ENCODE peak calls at places on chromosomes 16 and 17, in ten cellular contexts. One of them, this sample, is unnamed.

GRCh38 chr16:87851141-87851587 is 18.1 kb downstream of the SLC7A5 start:
- DNase-seq in GM23338: no peak
- DNase-seq in left lung: no peak
- DNase-seq in WTC11: no peak
- DNase-seq in heart right ventricle: no peak
- DNase-seq in mammary epithelial cell: peak
- DNase-seq in cardiac muscle cell: no peak
- DNase-seq in breast epithelium: no peak
- DNase-seq in AG10803: no peak
- DNase-seq in A549: no peak
- DNase-seq in this sample: no peak

GRCh38 chr16:58843675-58844074 is 109.6 kb upstream of the GOT2 start:
- DNase-seq in mammary epithelial cell: peak
- DNase-seq in left lung: no peak
- DNase-seq in GM23338: peak
- DNase-seq in heart right ventricle: no peak
- DNase-seq in WTC11: no peak
- DNase-seq in cardiac muscle cell: peak
- DNase-seq in A549: no peak
- DNase-seq in breast epithelium: no peak
- DNase-seq in AG10803: peak
- DNase-seq in this sample: no peak

GRCh38 chr17:76051571-76051970 is 20.7 kb downstream of the SRP68 start:
- DNase-seq in mammary epithelial cell: no peak
- DNase-seq in breast epithelium: no peak
- DNase-seq in GM23338: no peak
- DNase-seq in A549: no peak
- DNase-seq in heart right ventricle: no peak
- DNase-seq in AG10803: no peak
- DNase-seq in cardiac muscle cell: no peak
- DNase-seq in left lung: no peak
- DNase-seq in WTC11: no peak
- DNase-seq in this sample: no peak

GRCh38 chr17:68346448-68346847 is 55.2 kb downstream of the ARSG start:
- DNase-seq in mammary epithelial cell: no peak
- DNase-seq in heart right ventricle: no peak
- DNase-seq in AG10803: no peak
- DNase-seq in breast epithelium: no peak
- DNase-seq in cardiac muscle cell: no peak
- DNase-seq in GM23338: no peak
- DNase-seq in left lung: peak
- DNase-seq in A549: no peak
- DNase-seq in WTC11: no peak
- DNase-seq in this sample: no peak

GRCh38 chr17:13346996-13347762 is 254.6 kb downstream of the HS3ST3A1 start:
- DNase-seq in GM23338: no peak
- DNase-seq in A549: no peak
- DNase-seq in cardiac muscle cell: no peak
- DNase-seq in left lung: no peak
- DNase-seq in WTC11: no peak
- DNase-seq in heart right ventricle: no peak
- DNase-seq in AG10803: peak
- DNase-seq in breast epithelium: no peak
- DNase-seq in mammary epithelial cell: peak
- DNase-seq in this sample: no peak

GRCh38 chr16:86285938-86286921 is 224.1 kb upstream of the FOXF1 start:
- DNase-seq in A549: no peak
- DNase-seq in breast epithelium: no peak
- DNase-seq in mammary epithelial cell: peak
- DNase-seq in GM23338: no peak
- DNase-seq in AG10803: no peak
- DNase-seq in heart right ventricle: no peak
- DNase-seq in left lung: peak
- DNase-seq in WTC11: no peak
- DNase-seq in cardiac muscle cell: no peak
- DNase-seq in this sample: no peak

GRCh38 chr17:8900626-8901585 is 33.4 kb upstream of the PIK3R6 start:
- DNase-seq in AG10803: no peak
- DNase-seq in cardiac muscle cell: no peak
- DNase-seq in left lung: no peak
- DNase-seq in WTC11: no peak
- DNase-seq in GM23338: peak
- DNase-seq in A549: no peak
- DNase-seq in heart right ventricle: no peak
- DNase-seq in breast epithelium: no peak
- DNase-seq in mammary epithelial cell: no peak
- DNase-seq in this sample: no peak

GRCh38 chr16:11328172-11329079 is 16.8 kb upstream of the RMI2 start:
- DNase-seq in breast epithelium: no peak
- DNase-seq in AG10803: peak
- DNase-seq in A549: peak
- DNase-seq in cardiac muscle cell: peak
- DNase-seq in mammary epithelial cell: peak
- DNase-seq in heart right ventricle: peak
- DNase-seq in WTC11: peak
- DNase-seq in GM23338: peak
- DNase-seq in left lung: peak
- DNase-seq in this sample: peak

GRCh38 chr17:48626202-48626469 is at the start of gene HOXB9:
- DNase-seq in cardiac muscle cell: no peak
- DNase-seq in heart right ventricle: no peak
- DNase-seq in GM23338: no peak
- DNase-seq in mammary epithelial cell: no peak
- DNase-seq in A549: no peak
- DNase-seq in left lung: no peak
- DNase-seq in AG10803: no peak
- DNase-seq in breast epithelium: no peak
- DNase-seq in WTC11: no peak
- DNase-seq in this sample: no peak

GRCh38 chr16:50265260-50265659 is 1.1 kb upstream of the ADCY7 start:
- DNase-seq in heart right ventricle: no peak
- DNase-seq in WTC11: no peak
- DNase-seq in breast epithelium: no peak
- DNase-seq in cardiac muscle cell: no peak
- DNase-seq in AG10803: no peak
- DNase-seq in mammary epithelial cell: no peak
- DNase-seq in A549: no peak
- DNase-seq in left lung: peak
- DNase-seq in GM23338: no peak
- DNase-seq in this sample: no peak

GRCh38 chr17:59827721-59828477 is 64.8 kb downstream of the TUBD1 start:
- DNase-seq in cardiac muscle cell: no peak
- DNase-seq in breast epithelium: no peak
- DNase-seq in left lung: no peak
- DNase-seq in WTC11: no peak
- DNase-seq in GM23338: no peak
- DNase-seq in heart right ventricle: no peak
- DNase-seq in A549: no peak
- DNase-seq in mammary epithelial cell: no peak
- DNase-seq in AG10803: no peak
- DNase-seq in this sample: no peak

GRCh38 chr17:17924131-17924856 is 47.9 kb downstream of the TOM1L2 start:
- DNase-seq in heart right ventricle: no peak
- DNase-seq in A549: no peak
- DNase-seq in cardiac muscle cell: no peak
- DNase-seq in AG10803: peak
- DNase-seq in breast epithelium: no peak
- DNase-seq in WTC11: no peak
- DNase-seq in GM23338: no peak
- DNase-seq in left lung: no peak
- DNase-seq in mammary epithelial cell: no peak
- DNase-seq in this sample: no peak

GRCh38 chr16:22317001-22317530 is 19.9 kb downstream of the POLR3E start:
- DNase-seq in AG10803: no peak
- DNase-seq in GM23338: no peak
- DNase-seq in A549: no peak
- DNase-seq in left lung: no peak
- DNase-seq in heart right ventricle: no peak
- DNase-seq in cardiac muscle cell: no peak
- DNase-seq in WTC11: no peak
- DNase-seq in mammary epithelial cell: no peak
- DNase-seq in breast epithelium: no peak
- DNase-seq in this sample: no peak

GRCh38 chr17:42553866-42554249 is 1.1 kb downstream of the HSD17B1 start:
- DNase-seq in GM23338: no peak
- DNase-seq in breast epithelium: no peak
- DNase-seq in AG10803: no peak
- DNase-seq in heart right ventricle: no peak
- DNase-seq in cardiac muscle cell: no peak
- DNase-seq in WTC11: no peak
- DNase-seq in A549: no peak
- DNase-seq in mammary epithelial cell: peak
- DNase-seq in left lung: no peak
- DNase-seq in this sample: no peak
- TF ChIP-seq CTCF in GM23338: no peak
- TF ChIP-seq CTCF in breast epithelium: no peak
- TF ChIP-seq CTCF in AG10803: peak
- TF ChIP-seq CTCF in heart right ventricle: peak
- TF ChIP-seq CTCF in cardiac muscle cell: no peak
- TF ChIP-seq CTCF in WTC11: no peak
- TF ChIP-seq CTCF in A549: no peak
- TF ChIP-seq CTCF in mammary epithelial cell: no peak
- TF ChIP-seq CTCF in left lung: no peak
- TF ChIP-seq CTCF in this sample: no peak

DNA sequence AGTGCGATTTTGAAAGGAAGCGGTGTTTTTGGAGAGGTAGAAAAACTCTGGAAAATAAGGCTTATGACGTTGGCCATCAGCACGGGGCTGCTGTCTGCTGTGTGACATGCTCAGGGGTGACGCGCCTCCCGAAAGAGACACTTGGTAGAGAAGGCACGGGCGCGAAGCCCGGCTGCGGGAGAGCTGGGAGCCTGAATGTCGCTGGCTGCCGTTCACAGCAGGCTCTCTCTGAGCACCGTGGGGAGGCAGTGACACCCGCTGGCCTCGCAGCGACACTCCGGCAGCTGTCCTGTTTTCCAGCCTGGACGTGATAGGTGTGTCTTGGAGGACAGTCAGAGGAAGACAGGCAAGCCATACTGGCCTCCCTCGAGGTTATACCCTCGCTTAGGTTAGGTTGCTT is 759.1 kb upstream of the RBFOX1 start:
- DNase-seq in cardiac muscle cell: peak
- DNase-seq in A549: no peak
- DNase-seq in GM23338: peak
- DNase-seq in heart right ventricle: no peak
- DNase-seq in AG10803: no peak
- DNase-seq in breast epithelium: no peak
- DNase-seq in mammary epithelial cell: no peak
- DNase-seq in left lung: no peak
- DNase-seq in WTC11: no peak
- DNase-seq in this sample: peak
- TF ChIP-seq CTCF in cardiac muscle cell: no peak
- TF ChIP-seq CTCF in A549: no peak
- TF ChIP-seq CTCF in GM23338: peak
- TF ChIP-seq CTCF in heart right ventricle: no peak
- TF ChIP-seq CTCF in AG10803: no peak
- TF ChIP-seq CTCF in breast epithelium: no peak
- TF ChIP-seq CTCF in mammary epithelial cell: no peak
- TF ChIP-seq CTCF in left lung: no peak
- TF ChIP-seq CTCF in WTC11: no peak
- TF ChIP-seq CTCF in this sample: peak

GRCh38 chr17:42005128-42005527 is 12.1 kb downstream of the DNAJC7 start:
- DNase-seq in cardiac muscle cell: no peak
- DNase-seq in A549: no peak
- DNase-seq in mammary epithelial cell: no peak
- DNase-seq in WTC11: no peak
- DNase-seq in AG10803: peak
- DNase-seq in left lung: no peak
- DNase-seq in heart right ventricle: no peak
- DNase-seq in breast epithelium: no peak
- DNase-seq in GM23338: no peak
- DNase-seq in this sample: no peak

GRCh38 chr17:42010898-42011516 is 6.2 kb downstream of the DNAJC7 start:
- DNase-seq in mammary epithelial cell: peak
- DNase-seq in GM23338: peak
- DNase-seq in WTC11: no peak
- DNase-seq in AG10803: no peak
- DNase-seq in heart right ventricle: no peak
- DNase-seq in cardiac muscle cell: no peak
- DNase-seq in breast epithelium: no peak
- DNase-seq in A549: peak
- DNase-seq in left lung: no peak
- DNase-seq in this sample: no peak

DNA sequence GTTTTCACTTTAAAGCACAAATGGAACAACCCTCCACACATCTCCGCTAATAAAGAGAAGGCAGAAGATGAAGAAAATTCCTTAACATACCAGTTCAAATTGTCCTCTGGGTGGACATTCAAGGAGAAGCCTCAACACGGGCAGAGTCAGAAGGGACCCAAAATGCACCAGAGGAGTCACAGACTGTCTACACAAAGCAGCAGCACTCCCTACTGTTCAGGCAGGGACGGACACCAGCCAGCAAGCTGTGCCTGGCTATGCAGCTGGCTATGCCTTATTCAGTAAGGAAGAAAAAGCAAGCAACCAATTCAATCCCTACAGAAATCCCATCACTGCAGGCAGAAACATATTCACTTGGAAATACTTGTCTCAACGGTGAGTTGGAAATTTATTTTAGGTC is 8.1 kb downstream of the DNAJC7 start:
- DNase-seq in heart right ventricle: no peak
- DNase-seq in WTC11: no peak
- DNase-seq in AG10803: no peak
- DNase-seq in left lung: no peak
- DNase-seq in GM23338: peak
- DNase-seq in A549: no peak
- DNase-seq in breast epithelium: no peak
- DNase-seq in cardiac muscle cell: no peak
- DNase-seq in mammary epithelial cell: no peak
- DNase-seq in this sample: no peak
- TF ChIP-seq CTCF in heart right ventricle: peak
- TF ChIP-seq CTCF in WTC11: no peak
- TF ChIP-seq CTCF in AG10803: no peak
- TF ChIP-seq CTCF in left lung: no peak
- TF ChIP-seq CTCF in GM23338: peak
- TF ChIP-seq CTCF in A549: peak
- TF ChIP-seq CTCF in breast epithelium: no peak
- TF ChIP-seq CTCF in cardiac muscle cell: peak
- TF ChIP-seq CTCF in mammary epithelial cell: peak
- TF ChIP-seq CTCF in this sample: peak

DNA sequence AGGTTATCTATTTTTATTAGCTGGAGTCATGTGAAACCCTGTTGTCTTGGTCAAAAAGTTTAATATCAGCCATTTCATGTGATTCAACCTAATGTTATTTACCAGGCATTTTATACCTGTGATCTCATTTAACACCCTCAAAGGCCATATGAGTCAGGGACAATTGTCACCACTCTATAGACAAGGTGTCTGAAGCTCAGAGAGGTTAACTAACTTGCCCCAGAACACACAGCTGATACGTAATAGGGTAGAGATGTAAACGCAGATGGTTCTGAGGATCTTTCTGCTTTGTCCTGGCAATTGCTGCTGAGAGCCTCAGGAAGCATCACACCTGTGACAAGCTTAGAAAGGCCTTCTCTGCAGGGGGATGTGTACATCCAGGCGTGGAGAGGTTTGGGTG is 4.9 kb downstream of the CD300A start:
- DNase-seq in breast epithelium: no peak
- DNase-seq in cardiac muscle cell: no peak
- DNase-seq in AG10803: no peak
- DNase-seq in heart right ventricle: no peak
- DNase-seq in left lung: no peak
- DNase-seq in A549: no peak
- DNase-seq in GM23338: no peak
- DNase-seq in mammary epithelial cell: no peak
- DNase-seq in WTC11: no peak
- DNase-seq in this sample: no peak
- TF ChIP-seq CTCF in breast epithelium: no peak
- TF ChIP-seq CTCF in cardiac muscle cell: no peak
- TF ChIP-seq CTCF in AG10803: no peak
- TF ChIP-seq CTCF in heart right ventricle: no peak
- TF ChIP-seq CTCF in left lung: no peak
- TF ChIP-seq CTCF in A549: no peak
- TF ChIP-seq CTCF in GM23338: no peak
- TF ChIP-seq CTCF in mammary epithelial cell: no peak
- TF ChIP-seq CTCF in WTC11: no peak
- TF ChIP-seq CTCF in this sample: no peak